ENCODE peak calls at places on chromosomes 13 and 19, in nine cellular contexts. One of them, this sample, is unnamed.

GRCh38 chr19:36916991-36917390 is 859 bp downstream of the ZNF568 start:
- DNase-seq in choroid plexus epithelial cell: peak; percentile 55
- DNase-seq in lung: no peak
- DNase-seq in endodermal cell: peak; percentile 39
- DNase-seq in bronchial epithelial cell: peak; percentile 20
- DNase-seq in AG10803: peak; percentile 44
- DNase-seq in kidney epithelial cell: no peak
- DNase-seq in HCT116: no peak
- DNase-seq in cardiac fibroblast: peak; percentile 30
- DNase-seq in this sample: no peak

GRCh38 chr19:41904118-41904870 is 21.3 kb downstream of the ARHGEF1 start:
- DNase-seq in cardiac fibroblast: no peak
- DNase-seq in HCT116: no peak
- DNase-seq in AG10803: no peak
- DNase-seq in choroid plexus epithelial cell: no peak
- DNase-seq in kidney epithelial cell: no peak
- DNase-seq in endodermal cell: no peak
- DNase-seq in lung: peak; percentile 92
- DNase-seq in bronchial epithelial cell: peak; percentile 63
- DNase-seq in this sample: no peak

GRCh38 chr19:2478756-2479555 is 3.0 kb downstream of the GADD45B start:
- DNase-seq in endodermal cell: peak; percentile 89
- DNase-seq in HCT116: no peak
- DNase-seq in AG10803: peak; percentile 82
- DNase-seq in lung: peak; percentile 76
- DNase-seq in kidney epithelial cell: no peak
- DNase-seq in cardiac fibroblast: peak; percentile 90
- DNase-seq in bronchial epithelial cell: peak; percentile 57
- DNase-seq in choroid plexus epithelial cell: peak; percentile 86
- DNase-seq in this sample: no peak

GRCh38 chr19:35410487-35410886 is 37.6 kb upstream of the FFAR2 start:
- DNase-seq in endodermal cell: no peak
- DNase-seq in kidney epithelial cell: no peak
- DNase-seq in lung: no peak
- DNase-seq in HCT116: no peak
- DNase-seq in bronchial epithelial cell: no peak
- DNase-seq in choroid plexus epithelial cell: no peak
- DNase-seq in AG10803: no peak
- DNase-seq in cardiac fibroblast: no peak
- DNase-seq in this sample: no peak

GRCh38 chr13:38173403-38173802 is 176.2 kb upstream of the UFM1 start:
- DNase-seq in lung: no peak
- DNase-seq in bronchial epithelial cell: no peak
- DNase-seq in endodermal cell: peak; percentile 53
- DNase-seq in AG10803: no peak
- DNase-seq in HCT116: no peak
- DNase-seq in cardiac fibroblast: no peak
- DNase-seq in choroid plexus epithelial cell: no peak
- DNase-seq in kidney epithelial cell: no peak
- DNase-seq in this sample: no peak

GRCh38 chr19:3201072-3201700 is 15.5 kb downstream of the NCLN start:
- DNase-seq in lung: no peak
- DNase-seq in endodermal cell: no peak
- DNase-seq in kidney epithelial cell: no peak
- DNase-seq in HCT116: no peak
- DNase-seq in choroid plexus epithelial cell: no peak
- DNase-seq in AG10803: no peak
- DNase-seq in bronchial epithelial cell: no peak
- DNase-seq in cardiac fibroblast: no peak
- DNase-seq in this sample: no peak

GRCh38 chr13:50227356-50227755 is 212.1 kb downstream of the KCNRG start:
- DNase-seq in kidney epithelial cell: no peak
- DNase-seq in choroid plexus epithelial cell: no peak
- DNase-seq in endodermal cell: no peak
- DNase-seq in HCT116: no peak
- DNase-seq in lung: no peak
- DNase-seq in bronchial epithelial cell: no peak
- DNase-seq in AG10803: no peak
- DNase-seq in cardiac fibroblast: no peak
- DNase-seq in this sample: no peak

GRCh38 chr13:68291595-68291994 is 1061.5 kb upstream of the PCDH9 start:
- DNase-seq in AG10803: no peak
- DNase-seq in bronchial epithelial cell: no peak
- DNase-seq in endodermal cell: no peak
- DNase-seq in cardiac fibroblast: no peak
- DNase-seq in lung: no peak
- DNase-seq in kidney epithelial cell: no peak
- DNase-seq in choroid plexus epithelial cell: no peak
- DNase-seq in HCT116: no peak
- DNase-seq in this sample: no peak

GRCh38 chr13:109840893-109841287 is 54.5 kb upstream of the IRS2 start:
- DNase-seq in AG10803: no peak
- DNase-seq in cardiac fibroblast: no peak
- DNase-seq in choroid plexus epithelial cell: no peak
- DNase-seq in bronchial epithelial cell: no peak
- DNase-seq in lung: no peak
- DNase-seq in endodermal cell: no peak
- DNase-seq in kidney epithelial cell: no peak
- DNase-seq in HCT116: no peak
- DNase-seq in this sample: no peak

GRCh38 chr19:4337906-4338440 is 654 bp downstream of the STAP2 start:
- DNase-seq in bronchial epithelial cell: no peak
- DNase-seq in cardiac fibroblast: peak; percentile 39
- DNase-seq in choroid plexus epithelial cell: peak; percentile 27
- DNase-seq in lung: no peak
- DNase-seq in endodermal cell: peak; percentile 65
- DNase-seq in kidney epithelial cell: no peak
- DNase-seq in HCT116: no peak
- DNase-seq in AG10803: peak; percentile 25
- DNase-seq in this sample: no peak

GRCh38 chr19:44738603-44739585 is 9.6 kb upstream of the BCL3 start:
- DNase-seq in kidney epithelial cell: peak; percentile 34
- DNase-seq in HCT116: no peak
- DNase-seq in lung: no peak
- DNase-seq in bronchial epithelial cell: peak; percentile 53
- DNase-seq in cardiac fibroblast: no peak
- DNase-seq in endodermal cell: no peak
- DNase-seq in choroid plexus epithelial cell: no peak
- DNase-seq in AG10803: no peak
- DNase-seq in this sample: no peak

GRCh38 chr19:33196446-33197193 is 2.5 kb downstream of the LRP3 start:
- DNase-seq in lung: no peak
- DNase-seq in endodermal cell: no peak
- DNase-seq in HCT116: no peak
- DNase-seq in cardiac fibroblast: no peak
- DNase-seq in AG10803: no peak
- DNase-seq in kidney epithelial cell: no peak
- DNase-seq in bronchial epithelial cell: no peak
- DNase-seq in choroid plexus epithelial cell: no peak
- DNase-seq in this sample: no peak

GRCh38 chr13:85665286-85665685 is 133.9 kb downstream of the SLITRK6 start:
- DNase-seq in endodermal cell: no peak
- DNase-seq in bronchial epithelial cell: peak; percentile 87
- DNase-seq in AG10803: no peak
- DNase-seq in kidney epithelial cell: no peak
- DNase-seq in cardiac fibroblast: no peak
- DNase-seq in choroid plexus epithelial cell: peak; percentile 22
- DNase-seq in lung: no peak
- DNase-seq in HCT116: no peak
- DNase-seq in this sample: no peak

DNA sequence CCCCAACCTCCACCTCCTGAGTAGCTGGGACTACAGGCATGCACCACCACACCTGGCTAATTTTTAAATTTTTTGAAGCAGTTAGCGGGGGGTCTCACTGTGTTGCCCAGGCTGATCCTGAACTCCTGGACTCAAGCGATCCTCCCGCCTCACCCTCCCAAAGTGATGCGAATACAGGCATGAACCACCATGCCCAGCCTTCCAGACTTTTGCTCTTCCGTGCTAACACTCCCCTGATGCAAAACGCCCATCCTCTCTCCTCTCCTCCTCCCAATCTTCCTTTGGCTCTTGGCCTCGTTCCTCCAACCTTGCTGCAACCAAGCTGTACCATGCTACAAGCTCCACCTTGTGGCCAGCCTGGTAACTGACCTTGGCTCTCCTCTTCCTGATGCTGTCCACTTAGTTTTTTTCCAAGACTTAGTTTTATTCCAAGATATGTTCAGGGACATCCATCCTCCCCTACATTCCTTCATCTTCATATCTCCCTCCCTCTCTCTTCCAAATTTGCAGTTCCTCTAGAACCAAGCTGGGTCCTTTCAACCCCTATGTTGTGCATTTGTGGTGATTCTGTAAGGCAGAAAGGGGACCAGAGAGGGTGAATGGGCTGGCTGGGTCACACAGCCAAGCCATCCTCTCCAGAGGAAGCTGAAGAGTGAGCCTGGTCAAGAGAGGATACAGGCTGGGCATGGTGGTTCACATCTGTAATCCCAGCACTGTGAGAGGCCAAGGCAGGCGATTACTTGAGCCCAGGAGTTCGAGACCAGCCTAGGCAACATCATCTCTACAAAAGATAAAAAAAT is 32.8 kb downstream of the TINCR start:
- DNase-seq in cardiac fibroblast: no peak
- DNase-seq in endodermal cell: peak; percentile 92
- DNase-seq in HCT116: peak; percentile 77
- DNase-seq in choroid plexus epithelial cell: peak; percentile 12
- DNase-seq in kidney epithelial cell: no peak
- DNase-seq in lung: no peak
- DNase-seq in AG10803: no peak
- DNase-seq in bronchial epithelial cell: no peak
- DNase-seq in this sample: no peak
- TF ChIP-seq CTCF in cardiac fibroblast: peak; percentile 47
- TF ChIP-seq CTCF in endodermal cell: peak; percentile 81
- TF ChIP-seq CTCF in HCT116: peak; percentile 89
- TF ChIP-seq CTCF in choroid plexus epithelial cell: peak; percentile 67
- TF ChIP-seq CTCF in kidney epithelial cell: peak; percentile 39
- TF ChIP-seq CTCF in lung: no peak
- TF ChIP-seq CTCF in AG10803: peak; percentile 41
- TF ChIP-seq CTCF in bronchial epithelial cell: peak; percentile 55
- TF ChIP-seq CTCF in this sample: peak; percentile 43

GRCh38 chr19:5963855-5964254 is 14.1 kb downstream of the RANBP3 start:
- DNase-seq in kidney epithelial cell: no peak
- DNase-seq in bronchial epithelial cell: no peak
- DNase-seq in choroid plexus epithelial cell: no peak
- DNase-seq in lung: no peak
- DNase-seq in endodermal cell: no peak
- DNase-seq in AG10803: no peak
- DNase-seq in cardiac fibroblast: no peak
- DNase-seq in HCT116: no peak
- DNase-seq in this sample: no peak

GRCh38 chr19:5960005-5961001 is 17.6 kb downstream of the RANBP3 start:
- DNase-seq in kidney epithelial cell: no peak
- DNase-seq in HCT116: no peak
- DNase-seq in cardiac fibroblast: no peak
- DNase-seq in bronchial epithelial cell: no peak
- DNase-seq in AG10803: no peak
- DNase-seq in endodermal cell: no peak
- DNase-seq in lung: no peak
- DNase-seq in choroid plexus epithelial cell: no peak
- DNase-seq in this sample: no peak

GRCh38 chr19:5964816-5965565 is 12.9 kb downstream of the RANBP3 start:
- DNase-seq in AG10803: no peak
- DNase-seq in lung: no peak
- DNase-seq in bronchial epithelial cell: no peak
- DNase-seq in endodermal cell: no peak
- DNase-seq in HCT116: no peak
- DNase-seq in cardiac fibroblast: no peak
- DNase-seq in choroid plexus epithelial cell: no peak
- DNase-seq in kidney epithelial cell: no peak
- DNase-seq in this sample: no peak

GRCh38 chr19:5959260-5960004 is 18.5 kb downstream of the RANBP3 start:
- DNase-seq in endodermal cell: no peak
- DNase-seq in kidney epithelial cell: no peak
- DNase-seq in bronchial epithelial cell: no peak
- DNase-seq in choroid plexus epithelial cell: no peak
- DNase-seq in HCT116: no peak
- DNase-seq in cardiac fibroblast: no peak
- DNase-seq in AG10803: no peak
- DNase-seq in lung: no peak
- DNase-seq in this sample: no peak

GRCh38 chr19:5961969-5962945 is 15.7 kb downstream of the RANBP3 start:
- DNase-seq in choroid plexus epithelial cell: peak; percentile 95
- DNase-seq in cardiac fibroblast: peak; percentile 75
- DNase-seq in kidney epithelial cell: no peak
- DNase-seq in HCT116: no peak
- DNase-seq in lung: peak; percentile 76
- DNase-seq in endodermal cell: no peak
- DNase-seq in AG10803: peak; percentile 67
- DNase-seq in bronchial epithelial cell: peak; percentile 63
- DNase-seq in this sample: no peak
- H3K4me3 ChIP-seq in choroid plexus epithelial cell: no peak overlapping the region
- H3K4me3 ChIP-seq in cardiac fibroblast: no peak overlapping the region
- H3K4me3 ChIP-seq in kidney epithelial cell: no peak overlapping the region
- H3K4me3 ChIP-seq in HCT116: no peak overlapping the region
- H3K4me3 ChIP-seq in lung: no peak overlapping the region
- H3K4me3 ChIP-seq in endodermal cell: no peak overlapping the region
- H3K4me3 ChIP-seq in AG10803: no peak overlapping the region
- H3K4me3 ChIP-seq in bronchial epithelial cell: no peak overlapping the region
- H3K4me3 ChIP-seq in this sample: no peak overlapping the region

DNA sequence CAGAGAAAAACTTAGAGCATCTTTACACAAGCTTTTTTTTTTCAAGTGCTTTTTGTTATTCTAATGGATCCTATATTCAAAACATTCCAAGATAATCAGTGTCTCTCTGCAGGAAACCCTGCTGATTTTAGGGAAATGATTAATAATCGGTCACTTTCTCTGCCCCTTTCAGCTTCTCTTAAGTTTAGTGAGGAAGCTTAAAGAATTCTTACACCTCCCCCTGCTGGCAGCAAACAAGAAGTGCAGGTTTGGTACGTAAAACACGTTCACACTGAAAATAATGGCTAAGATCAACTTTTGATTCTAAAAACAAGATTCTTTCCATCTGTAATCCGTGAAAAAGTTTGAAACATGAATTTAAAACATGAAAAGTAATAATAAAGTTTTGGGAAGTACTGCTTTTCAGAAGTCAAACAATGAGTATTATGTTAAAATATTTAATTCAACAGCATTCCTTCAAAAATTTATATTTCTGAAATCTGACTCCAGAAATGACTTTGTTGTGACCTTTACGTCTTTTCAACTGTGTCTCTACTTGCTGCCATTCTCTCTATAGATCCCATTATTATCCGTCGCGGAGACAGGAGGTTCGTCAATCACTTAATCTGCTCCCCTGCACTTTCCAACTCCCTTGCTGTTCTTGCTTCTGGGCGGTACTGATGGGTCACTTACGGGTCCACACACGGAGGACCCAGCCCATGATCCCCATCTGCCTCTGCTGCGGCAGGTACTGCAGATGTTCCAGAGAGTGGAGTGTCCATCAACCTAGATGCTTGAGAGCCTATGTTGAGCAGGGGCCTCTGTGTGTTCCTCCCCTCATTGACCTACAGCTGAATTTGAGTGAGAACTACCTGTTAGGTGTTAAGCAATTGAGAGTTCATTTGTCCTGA is 203.1 kb upstream of the EDNRB start:
- DNase-seq in AG10803: peak; percentile 69
- DNase-seq in HCT116: peak; percentile 34
- DNase-seq in kidney epithelial cell: peak; percentile 29
- DNase-seq in endodermal cell: peak; percentile 52
- DNase-seq in bronchial epithelial cell: peak; percentile 61
- DNase-seq in lung: peak; percentile 44
- DNase-seq in choroid plexus epithelial cell: peak; percentile 83
- DNase-seq in cardiac fibroblast: peak; percentile 85
- DNase-seq in this sample: no peak
- TF ChIP-seq CTCF in AG10803: peak; percentile 93
- TF ChIP-seq CTCF in HCT116: peak; percentile 71
- TF ChIP-seq CTCF in kidney epithelial cell: peak; percentile 71
- TF ChIP-seq CTCF in endodermal cell: peak; percentile 96
- TF ChIP-seq CTCF in bronchial epithelial cell: peak; percentile 71
- TF ChIP-seq CTCF in lung: peak; percentile 74
- TF ChIP-seq CTCF in choroid plexus epithelial cell: peak; percentile 83
- TF ChIP-seq CTCF in cardiac fibroblast: peak; percentile 69
- TF ChIP-seq CTCF in this sample: peak; percentile 63

GRCh38 chr13:101416181-101417042 is at the start of gene NALCN:
- DNase-seq in bronchial epithelial cell: no peak
- DNase-seq in kidney epithelial cell: no peak
- DNase-seq in endodermal cell: peak; percentile 78
- DNase-seq in HCT116: no peak
- DNase-seq in cardiac fibroblast: no peak
- DNase-seq in lung: no peak
- DNase-seq in choroid plexus epithelial cell: peak; percentile 18
- DNase-seq in AG10803: no peak
- DNase-seq in this sample: no peak
- H3K4me3 ChIP-seq in bronchial epithelial cell: peak within 1 kb of the TSS; percentile 53
- H3K4me3 ChIP-seq in kidney epithelial cell: peak within 1 kb of the TSS; percentile 54
- H3K4me3 ChIP-seq in endodermal cell: peak within 1 kb of the TSS; percentile 81
- H3K4me3 ChIP-seq in HCT116: no peak within 1 kb of the TSS
- H3K4me3 ChIP-seq in cardiac fibroblast: peak within 1 kb of the TSS; percentile 48
- H3K4me3 ChIP-seq in lung: peak within 1 kb of the TSS; percentile 45
- H3K4me3 ChIP-seq in choroid plexus epithelial cell: peak within 1 kb of the TSS; percentile 67
- H3K4me3 ChIP-seq in AG10803: peak within 1 kb of the TSS; percentile 69
- H3K4me3 ChIP-seq in this sample: peak within 1 kb of the TSS; percentile 64

This sample was measured in AG04449.